ENCODE peak calls at places on chromosomes 4 and X, in eight cellular contexts. E, W, P, C, O, J, F and G are unnamed samples.

GRCh38 chr4:7459471-7459870 is 24.7 kb upstream of the PSAPL1 start:
- DNase-seq in O (no peak), J (no peak), F (no peak), E (no peak), C (no peak), W (no peak), P (no peak), G (no peak)

GRCh38 chr4:26857278-26858034 is 3.2 kb upstream of the STIM2 start:
- DNase-seq in J (peak; percentile 96), O (peak; percentile 88), F (peak; percentile 92), P (peak; percentile 74), C (peak; percentile 96), W (peak; percentile 91), E (peak; percentile 89), G (peak; percentile 90)

GRCh38 chrX:120144178-120144844 is 14.1 kb upstream of the RHOXF2 start:
- DNase-seq in O (peak; percentile 51), C (no peak), F (no peak), P (no peak), W (no peak), E (peak; percentile 28), J (no peak), G (no peak)

GRCh38 chr4:155759372-155760252 is 791 bp downstream of the GUCY1B1 start:
- DNase-seq in P (no peak), J (peak; percentile 51), O (peak; percentile 20), F (peak; percentile 84), C (no peak), W (no peak), E (peak; percentile 76), G (peak; percentile 15)

GRCh38 chrX:118943102-118943501 is 31.3 kb upstream of the LONRF3 start:
- DNase-seq in C (no peak), J (no peak), O (no peak), W (no peak), E (no peak), P (no peak), F (no peak), G (no peak)

GRCh38 chrX:15468036-15468435 is 25.1 kb downstream of the PIR start:
- DNase-seq in P (peak; percentile 27), E (no peak), C (no peak), J (no peak), W (no peak), O (no peak), F (peak; percentile 43), G (peak; percentile 11)

GRCh38 chr4:88818650-88819470 is 121.2 kb upstream of the NAP1L5 start:
- DNase-seq in P (no peak), F (peak; percentile 13), W (peak; percentile 47), O (peak; percentile 34), E (peak; percentile 41), J (peak; percentile 80), C (peak; percentile 51), G (peak; percentile 38)

GRCh38 chr4:140213736-140214135 is 59.8 kb upstream of the MAML3 start:
- DNase-seq in W (no peak), J (no peak), O (no peak), C (no peak), E (no peak), P (peak; percentile 59), F (no peak), G (no peak)

GRCh38 chr4:139214039-139214534 is 37.1 kb upstream of the ELF2 start:
- DNase-seq in J (peak; percentile 75), P (no peak), W (no peak), E (no peak), F (no peak), C (no peak), O (no peak), G (peak; percentile 91)

GRCh38 chr4:8552024-8552423 is 28.2 kb upstream of the GPR78 start:
- DNase-seq in O (no peak), E (no peak), F (peak; percentile 3), C (no peak), W (no peak), J (no peak), P (no peak), G (no peak)

GRCh38 chrX:148501121-148502066 is 977 bp downstream of the AFF2 start:
- DNase-seq in F (peak; percentile 25), C (no peak), J (no peak), E (no peak), W (no peak), P (no peak), O (no peak), G (no peak)

GRCh38 chr4:70703695-70704332 is 15.5 kb downstream of the UTP3 start:
- DNase-seq in E (no peak), C (no peak), F (no peak), O (no peak), W (no peak), J (no peak), P (peak; percentile 70), G (peak; percentile 45)

GRCh38 chr4:108743021-108743420 is 19.8 kb downstream of the ETNPPL start:
- DNase-seq in J (no peak), E (no peak), P (no peak), C (no peak), F (no peak), W (no peak), O (no peak), G (no peak)

GRCh38 chr4:169410839-169411770 is 140.3 kb upstream of the SH3RF1 start:
- DNase-seq in O (no peak), F (peak; percentile 10), C (peak; percentile 69), J (no peak), E (no peak), W (peak; percentile 40), P (peak; percentile 72), G (peak; percentile 30)

GRCh38 chr4:183638436-183638835 is 20.5 kb downstream of the RWDD4 start:
- DNase-seq in P (peak; percentile 53), W (no peak), O (no peak), F (no peak), E (no peak), C (no peak), J (no peak), G (no peak)

GRCh38 chr4:68463796-68464195 is 16.5 kb downstream of the TMPRSS11E start:
- DNase-seq in E (no peak), C (no peak), W (no peak), P (peak; percentile 62), J (no peak), O (no peak), F (no peak), G (no peak)

GRCh38 chrX:97294016-97294415 is 410.3 kb downstream of the RPA4 start:
- DNase-seq in F (no peak), W (no peak), J (no peak), O (no peak), E (no peak), C (no peak), P (no peak), G (no peak)

GRCh38 chrX:50100188-50100587 is 100.6 kb downstream of the AKAP4 start:
- DNase-seq in C (no peak), F (peak; percentile 35), W (no peak), O (no peak), P (no peak), J (no peak), E (no peak), G (no peak)

GRCh38 chr4:153733751-153734448 is 25.9 kb downstream of the RNF175 start:
- DNase-seq in F (no peak), W (no peak), C (no peak), E (no peak), J (no peak), O (no peak), P (no peak), G (no peak)

GRCh38 chr4:153741529-153741928 is 18.3 kb downstream of the RNF175 start:
- DNase-seq in W (no peak), O (no peak), C (no peak), E (no peak), P (no peak), F (no peak), J (no peak), G (no peak)

GRCh38 chr4:153731239-153731638 is 28.6 kb downstream of the RNF175 start:
- DNase-seq in O (no peak), W (no peak), P (peak; percentile 68), F (peak; percentile 90), E (no peak), J (no peak), C (no peak), G (no peak)

GRCh38 chr4:153735901-153736461 is 23.8 kb downstream of the RNF175 start:
- DNase-seq in C (no peak), F (no peak), O (no peak), E (no peak), W (no peak), P (peak; percentile 45), J (no peak), G (no peak)
- H3K9me3 ChIP-seq in C (no peaks in the 10 kb centered on the region), F (peaks cover 5% of the 10 kb centered on the region), O (no peaks in the 10 kb centered on the region), E (no peaks in the 10 kb centered on the region), W (no peaks in the 10 kb centered on the region), P (no peaks in the 10 kb centered on the region), J (no peaks in the 10 kb centered on the region), G (no peaks in the 10 kb centered on the region)

DNA sequence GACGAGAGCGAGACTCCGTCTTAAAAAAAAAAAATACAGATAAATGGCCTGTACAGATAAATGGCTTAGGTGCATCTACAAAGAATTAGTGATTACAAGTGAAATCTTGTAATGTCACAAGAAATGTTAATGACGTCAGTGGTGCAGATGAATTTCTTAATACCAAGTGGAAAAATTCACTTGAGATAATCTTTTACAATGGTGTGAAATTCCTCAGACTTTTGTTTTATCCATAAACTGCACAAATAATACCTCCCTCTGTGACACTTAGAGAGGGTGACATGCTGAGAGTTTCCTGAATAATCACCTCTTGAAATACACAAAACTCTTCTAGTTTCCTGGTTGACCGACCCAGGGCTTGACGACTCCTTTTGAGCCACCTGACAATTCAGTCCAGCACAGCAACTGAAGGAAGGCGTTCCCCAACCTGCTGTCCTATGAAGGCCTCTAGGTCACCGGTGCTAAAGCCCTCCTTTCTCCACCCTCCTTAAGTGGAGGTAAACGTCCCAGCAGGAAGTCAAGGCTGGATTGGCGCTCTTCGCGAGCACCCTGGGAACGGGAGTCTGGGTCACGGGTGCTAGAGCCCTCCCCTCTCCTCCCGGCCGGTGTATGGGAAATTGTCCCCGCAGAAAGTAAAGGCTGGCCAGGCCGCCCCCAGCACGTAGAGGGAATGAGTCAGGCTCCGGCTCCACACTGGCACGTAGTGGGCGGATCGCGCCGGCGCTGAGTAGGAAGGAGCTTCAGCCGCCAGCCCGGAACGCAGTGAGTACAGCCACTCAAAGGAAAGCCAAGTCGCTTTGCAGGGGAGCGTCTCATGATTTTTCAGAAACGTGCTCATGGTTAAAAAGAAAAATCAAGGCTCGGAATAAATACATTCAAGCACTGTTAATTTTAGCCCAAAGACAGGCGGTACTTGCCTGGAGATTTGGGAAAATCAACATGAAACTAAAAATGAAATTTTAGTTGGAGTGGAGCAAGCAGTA is at the start of gene TMEM144:
- DNase-seq in C (no peak), F (no peak), E (peak; percentile 89), P (peak; percentile 87), O (peak; percentile 91), J (peak; percentile 92), W (no peak), G (peak; percentile 97)
- H3K4me3 ChIP-seq in C (peak within 1 kb of the TSS; percentile 4), F (no peak within 1 kb of the TSS), E (peak within 1 kb of the TSS; percentile 38), P (peak within 1 kb of the TSS; percentile 65), O (peak within 1 kb of the TSS; percentile 37), J (peak within 1 kb of the TSS; percentile 16), W (peak within 1 kb of the TSS; percentile 11), G (no peak within 1 kb of the TSS)

GRCh38 chr4:38674206-38675144 is 10.5 kb downstream of the KLF3 start:
- DNase-seq in O (no peak), P (no peak), C (no peak), E (no peak), W (no peak), J (no peak), F (peak; percentile 26), G (no peak)
- H3K27ac ChIP-seq in O (peak overlapping the region; percentile 9), P (peak overlapping the region; percentile 16), C (peak overlapping the region; percentile 44), E (peak overlapping the region; percentile 93), W (peak overlapping the region; percentile 98), J (peak overlapping the region; percentile 97), F (peak overlapping the region; percentile 85), G (peak overlapping the region; percentile 99)

DNA sequence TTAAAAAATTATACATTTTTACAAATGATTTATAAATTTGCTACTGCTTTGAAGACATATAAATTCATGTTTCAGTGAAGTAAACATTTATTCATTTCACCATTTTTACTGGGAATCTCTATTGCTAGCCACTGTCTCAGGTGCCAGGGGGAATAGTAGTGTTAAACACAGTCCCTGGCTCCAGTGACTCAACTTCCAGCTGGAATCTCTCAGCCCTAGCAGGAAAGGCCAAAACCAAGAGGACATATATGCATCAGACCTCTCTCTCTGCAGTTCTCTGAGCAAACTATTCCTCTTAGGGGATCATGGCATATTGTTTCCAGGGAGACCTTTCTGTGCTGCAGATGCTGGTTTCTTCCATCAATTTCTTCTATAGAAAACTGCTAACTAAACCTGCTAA is 1009.0 kb upstream of the LCORL start:
- DNase-seq in O (no peak), E (no peak), C (no peak), F (no peak), W (no peak), P (peak; percentile 38), J (no peak), G (no peak)
- H3K9me3 ChIP-seq in O (no peaks in the 10 kb centered on the region), E (no peaks in the 10 kb centered on the region), C (no peaks in the 10 kb centered on the region), F (no peaks in the 10 kb centered on the region), W (no peaks in the 10 kb centered on the region), P (no peaks in the 10 kb centered on the region), J (no peaks in the 10 kb centered on the region), G (no peaks in the 10 kb centered on the region)